ENCODE peak calls at places on chromosomes 6 and 20, in six cellular contexts. D, K, A, G, Q and H are unnamed samples.

GRCh38 chr6:85130743-85131142 is 319.1 kb upstream of the NT5E start:
- DNase-seq in G (no peak), D (no peak), Q (no peak), A (peak; percentile 9), K (no peak), H (peak; percentile 41)

GRCh38 chr6:138007014-138007472 is 100.2 kb downstream of the PERP start:
- DNase-seq in K (no peak), G (peak; percentile 40), Q (peak; percentile 30), D (no peak), A (peak; percentile 11), H (peak; percentile 33)

GRCh38 chr6:150334790-150335783 is 33.7 kb upstream of the IYD start:
- DNase-seq in G (no peak), Q (peak; percentile 62), D (peak; percentile 63), K (peak; percentile 24), A (peak; percentile 77), H (peak; percentile 81)

GRCh38 chr6:151689499-151690201 is 117.8 kb upstream of the ESR1 start:
- DNase-seq in A (no peak), D (no peak), G (no peak), K (no peak), Q (no peak), H (no peak)

GRCh38 chr6:23174781-23175361 is 605.5 kb downstream of the HDGFL1 start:
- DNase-seq in Q (no peak), D (peak; percentile 96), K (no peak), G (no peak), A (peak; percentile 92), H (peak; percentile 96)

GRCh38 chr6:107656381-107656780 is 166.5 kb downstream of the SOBP start:
- DNase-seq in Q (no peak), D (no peak), G (no peak), K (no peak), A (peak; percentile 28), H (no peak)

GRCh38 chr20:62723351-62723750 is 14.7 kb downstream of the NTSR1 start:
- DNase-seq in G (peak; percentile 48), D (no peak), K (no peak), A (no peak), Q (no peak), H (peak; percentile 4)

GRCh38 chr6:20870493-20870892 is 336.2 kb downstream of the CDKAL1 start:
- DNase-seq in K (no peak), G (no peak), A (no peak), D (no peak), Q (no peak), H (no peak)

GRCh38 chr6:99066041-99066440 is 118.3 kb upstream of the FBXL4 start:
- DNase-seq in Q (no peak), D (no peak), A (no peak), G (no peak), K (no peak), H (no peak)

GRCh38 chr6:138508676-138508988 is 9.3 kb upstream of the NHSL1 start:
- DNase-seq in Q (no peak), G (no peak), A (no peak), K (no peak), D (no peak), H (no peak)

GRCh38 chr6:12483712-12484111 is 193.6 kb downstream of the EDN1 start:
- DNase-seq in Q (no peak), A (peak; percentile 43), G (no peak), K (no peak), D (no peak), H (peak; percentile 92)

GRCh38 chr6:42618105-42618504 is 54.3 kb downstream of the UBR2 start:
- DNase-seq in A (no peak), G (no peak), K (no peak), Q (no peak), D (no peak), H (no peak)

GRCh38 chr20:10922941-10923340 is 249.1 kb upstream of the JAG1 start:
- DNase-seq in A (peak; percentile 95), D (peak; percentile 70), Q (no peak), G (no peak), K (no peak), H (peak; percentile 92)

GRCh38 chr20:42461965-42462593 is 727.6 kb downstream of the PTPRT start:
- DNase-seq in A (no peak), K (no peak), D (no peak), G (no peak), Q (no peak), H (no peak)

GRCh38 chr6:104589940-104590339 is 269.8 kb downstream of the HACE1 start:
- DNase-seq in D (no peak), G (no peak), A (no peak), K (no peak), Q (no peak), H (no peak)

GRCh38 chr6:133436652-133437051 is 195.5 kb downstream of the EYA4 start:
- DNase-seq in K (no peak), D (no peak), G (no peak), Q (no peak), A (no peak), H (no peak)

GRCh38 chr20:6007094-6007528 is 46.7 kb downstream of the LRRN4 start:
- DNase-seq in K (no peak), Q (no peak), G (no peak), A (peak; percentile 11), D (no peak), H (no peak)

GRCh38 chr20:34564810-34565209 is 6.3 kb downstream of the MAP1LC3A start:
- DNase-seq in D (no peak), Q (no peak), G (no peak), K (no peak), A (no peak), H (no peak)

GRCh38 chr20:32479697-32480140 is 105.4 kb downstream of the NOL4L start:
- DNase-seq in Q (no peak), K (no peak), A (no peak), G (no peak), D (no peak), H (no peak)

GRCh38 chr20:47125553-47126373 is 230.7 kb downstream of the ZMYND8 start:
- DNase-seq in G (no peak), K (no peak), D (no peak), Q (peak; percentile 17), A (peak; percentile 64), H (no peak)

GRCh38 chr6:43328528-43328927 is 19.9 kb upstream of the CRIP3 start:
- DNase-seq in G (no peak), Q (peak; percentile 53), K (peak; percentile 48), A (no peak), D (no peak), H (no peak)

GRCh38 chr6:169263836-169264608 is 10.4 kb upstream of the THBS2 start:
- DNase-seq in G (no peak), A (no peak), Q (no peak), K (no peak), D (peak; percentile 51), H (peak; percentile 55)

GRCh38 chr6:14353263-14353662 is 235.7 kb downstream of the CD83 start:
- DNase-seq in Q (no peak), D (no peak), K (no peak), G (no peak), A (no peak), H (no peak)

GRCh38 chr20:10430000-10430466 is 4.0 kb downstream of the MKKS start:
- DNase-seq in K (no peak), Q (no peak), A (no peak), G (no peak), D (no peak), H (no peak)

GRCh38 chr20:25525857-25526256 is 59.5 kb downstream of the NINL start:
- DNase-seq in A (peak; percentile 96), Q (no peak), G (no peak), K (no peak), D (peak; percentile 96), H (peak; percentile 98)

GRCh38 chr20:36861625-36861874 is 14.4 kb upstream of the TLDC2 start:
- DNase-seq in A (no peak), G (no peak), D (no peak), K (no peak), Q (no peak), H (no peak)

GRCh38 chr6:83069633-83070032 is 2.2 kb downstream of the DOP1A start:
- DNase-seq in K (no peak), Q (no peak), G (no peak), A (no peak), D (no peak), H (no peak)

GRCh38 chr6:41093729-41094128 is 21.0 kb downstream of the NFYA start:
- DNase-seq in A (peak; percentile 31), Q (no peak), G (no peak), D (no peak), K (no peak), H (no peak)

GRCh38 chr6:53956068-53956711 is 155.1 kb upstream of the MLIP start:
- DNase-seq in G (peak; percentile 77), D (peak; percentile 21), Q (peak; percentile 84), A (peak; percentile 76), K (peak; percentile 58), H (peak; percentile 48)

GRCh38 chr20:57483287-57484050 is 41.5 kb downstream of the CTCFL start:
- DNase-seq in G (no peak), A (no peak), D (no peak), K (no peak), Q (no peak), H (no peak)
- TF ChIP-seq CTCF in G (no peak), A (no peak), D (no peak), K (no peak), Q (no peak), H (no peak)

DNA sequence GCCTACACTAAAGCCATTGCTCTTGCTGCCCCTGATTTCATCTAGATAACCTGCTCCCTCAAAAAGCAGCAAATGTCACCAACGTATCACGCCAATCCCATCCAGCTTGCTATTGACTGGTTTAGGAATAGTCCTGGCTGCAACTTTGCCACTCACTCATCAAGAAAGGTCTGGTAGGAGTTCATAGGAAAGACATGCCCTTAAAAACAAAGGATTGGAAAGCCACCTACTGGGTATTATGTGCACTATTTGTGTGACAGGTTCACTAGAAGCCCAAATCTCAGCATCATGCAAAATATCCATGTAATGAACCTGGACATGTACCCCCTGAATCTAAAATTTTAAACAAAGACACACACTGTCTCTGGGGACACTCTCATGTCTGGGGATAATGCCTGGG is 170.4 kb upstream of the COL21A1 start:
- DNase-seq in A (no peak), Q (no peak), K (no peak), G (no peak), D (no peak), H (no peak)
- H3K4me3 ChIP-seq in A (no peak overlapping the region), Q (no peak overlapping the region), K (no peak overlapping the region), G (no peak overlapping the region), D (no peak overlapping the region), H (no peak overlapping the region)

GRCh38 chr6:3061501-3061941 is 6.8 kb upstream of the RIPK1 start:
- DNase-seq in A (peak; percentile 75), D (no peak), K (no peak), Q (no peak), G (no peak), H (peak; percentile 74)
- TF ChIP-seq CTCF in A (peak; percentile 26), D (peak; percentile 25), K (no peak), Q (peak; percentile 34), G (no peak), H (peak; percentile 28)

GRCh38 chr6:3458706-3459421 is 2.0 kb upstream of the SLC22A23 start:
- DNase-seq in Q (no peak), D (no peak), A (no peak), G (no peak), K (no peak), H (no peak)

GRCh38 chr6:3456395-3456767 is 469 bp downstream of the SLC22A23 start:
- DNase-seq in G (no peak), K (no peak), A (no peak), Q (no peak), D (no peak), H (no peak)

GRCh38 chr6:3456794-3457709 is at the start of gene SLC22A23:
- DNase-seq in K (peak; percentile 85), A (no peak), G (peak; percentile 84), D (no peak), Q (peak; percentile 85), H (peak; percentile 65)

GRCh38 chr6:3455490-3456394 is 1.1 kb downstream of the SLC22A23 start:
- DNase-seq in D (no peak), A (no peak), K (peak; percentile 67), Q (peak; percentile 49), G (peak; percentile 27), H (no peak)

GRCh38 chr6:3457710-3458605 is 1.1 kb upstream of the SLC22A23 start:
- DNase-seq in D (no peak), Q (peak; percentile 62), A (no peak), K (peak; percentile 55), G (peak; percentile 77), H (peak; percentile 29)
- H3K4me3 ChIP-seq in D (peak overlapping the region; percentile 38), Q (peak overlapping the region; percentile 60), A (peak overlapping the region; percentile 12), K (peak overlapping the region; percentile 69), G (peak overlapping the region; percentile 67), H (peak overlapping the region; percentile 40)